ENCODE peak calls at places on chromosomes 2 and 18, in nine cellular contexts. One of them, this sample, is unnamed.

GRCh38 chr2:74558284-74559230 is 4.0 kb downstream of the DOK1 start:
- DNase-seq in cardiac muscle cell: no peak
- DNase-seq in CD8-positive, alpha-beta T cell: no peak
- DNase-seq in GM23338: no peak
- DNase-seq in PC-9: no peak
- DNase-seq in stomach: no peak
- DNase-seq in CD4-positive, CD25-positive, alpha-beta regulatory T cell: no peak
- DNase-seq in prostate gland: no peak
- DNase-seq in heart left ventricle: no peak
- DNase-seq in this sample: no peak

GRCh38 chr2:166433457-166433856 is 57.7 kb upstream of the SCN9A start:
- DNase-seq in cardiac muscle cell: no peak
- DNase-seq in CD8-positive, alpha-beta T cell: no peak
- DNase-seq in GM23338: no peak
- DNase-seq in PC-9: no peak
- DNase-seq in stomach: no peak
- DNase-seq in CD4-positive, CD25-positive, alpha-beta regulatory T cell: no peak
- DNase-seq in prostate gland: no peak
- DNase-seq in heart left ventricle: no peak
- DNase-seq in this sample: no peak

GRCh38 chr2:73897240-73897583 is 4.4 kb downstream of the ACTG2 start:
- DNase-seq in cardiac muscle cell: no peak
- DNase-seq in CD8-positive, alpha-beta T cell: no peak
- DNase-seq in GM23338: no peak
- DNase-seq in PC-9: no peak
- DNase-seq in stomach: no peak
- DNase-seq in CD4-positive, CD25-positive, alpha-beta regulatory T cell: no peak
- DNase-seq in prostate gland: no peak
- DNase-seq in heart left ventricle: no peak
- DNase-seq in this sample: peak; percentile 68

GRCh38 chr18:26227051-26227672 is 917 bp downstream of the TAF4B start:
- DNase-seq in cardiac muscle cell: no peak
- DNase-seq in CD8-positive, alpha-beta T cell: no peak
- DNase-seq in GM23338: peak; percentile 29
- DNase-seq in PC-9: no peak
- DNase-seq in stomach: no peak
- DNase-seq in CD4-positive, CD25-positive, alpha-beta regulatory T cell: no peak
- DNase-seq in prostate gland: no peak
- DNase-seq in heart left ventricle: no peak
- DNase-seq in this sample: peak; percentile 62

GRCh38 chr2:126916744-126917143 is 18.1 kb downstream of the TEX51 start:
- DNase-seq in cardiac muscle cell: no peak
- DNase-seq in CD8-positive, alpha-beta T cell: no peak
- DNase-seq in GM23338: no peak
- DNase-seq in PC-9: no peak
- DNase-seq in stomach: no peak
- DNase-seq in CD4-positive, CD25-positive, alpha-beta regulatory T cell: no peak
- DNase-seq in prostate gland: no peak
- DNase-seq in heart left ventricle: no peak
- DNase-seq in this sample: peak; percentile 34

GRCh38 chr2:96113951-96114350 is 2.4 kb downstream of the ADRA2B start:
- DNase-seq in cardiac muscle cell: no peak
- DNase-seq in CD8-positive, alpha-beta T cell: no peak
- DNase-seq in GM23338: no peak
- DNase-seq in PC-9: no peak
- DNase-seq in stomach: no peak
- DNase-seq in CD4-positive, CD25-positive, alpha-beta regulatory T cell: no peak
- DNase-seq in prostate gland: no peak
- DNase-seq in heart left ventricle: peak; percentile 14
- DNase-seq in this sample: no peak

GRCh38 chr2:236338495-236339184 is 74.4 kb upstream of the ASB18 start:
- DNase-seq in cardiac muscle cell: no peak
- DNase-seq in CD8-positive, alpha-beta T cell: no peak
- DNase-seq in GM23338: peak; percentile 57
- DNase-seq in PC-9: no peak
- DNase-seq in stomach: no peak
- DNase-seq in CD4-positive, CD25-positive, alpha-beta regulatory T cell: no peak
- DNase-seq in prostate gland: no peak
- DNase-seq in heart left ventricle: no peak
- DNase-seq in this sample: no peak

GRCh38 chr2:163291790-163292189 is 444.0 kb downstream of the FIGN start:
- DNase-seq in cardiac muscle cell: no peak
- DNase-seq in CD8-positive, alpha-beta T cell: no peak
- DNase-seq in GM23338: peak; percentile 17
- DNase-seq in PC-9: no peak
- DNase-seq in stomach: no peak
- DNase-seq in CD4-positive, CD25-positive, alpha-beta regulatory T cell: no peak
- DNase-seq in prostate gland: no peak
- DNase-seq in heart left ventricle: no peak
- DNase-seq in this sample: no peak

GRCh38 chr2:65557616-65558573 is 125.5 kb upstream of the SPRED2 start:
- DNase-seq in cardiac muscle cell: no peak
- DNase-seq in CD8-positive, alpha-beta T cell: no peak
- DNase-seq in GM23338: peak; percentile 31
- DNase-seq in PC-9: no peak
- DNase-seq in stomach: no peak
- DNase-seq in CD4-positive, CD25-positive, alpha-beta regulatory T cell: no peak
- DNase-seq in prostate gland: no peak
- DNase-seq in heart left ventricle: no peak
- DNase-seq in this sample: no peak

GRCh38 chr2:6866239-6866745 is 585 bp upstream of the CMPK2 start:
- DNase-seq in cardiac muscle cell: peak; percentile 11
- DNase-seq in CD8-positive, alpha-beta T cell: no peak
- DNase-seq in GM23338: peak; percentile 50
- DNase-seq in PC-9: no peak
- DNase-seq in stomach: peak; percentile 44
- DNase-seq in CD4-positive, CD25-positive, alpha-beta regulatory T cell: peak; percentile 4
- DNase-seq in prostate gland: no peak
- DNase-seq in heart left ventricle: no peak
- DNase-seq in this sample: peak; percentile 64

GRCh38 chr2:121342751-121343150 is 57.7 kb upstream of the TFCP2L1 start:
- DNase-seq in cardiac muscle cell: no peak
- DNase-seq in CD8-positive, alpha-beta T cell: no peak
- DNase-seq in GM23338: no peak
- DNase-seq in PC-9: no peak
- DNase-seq in stomach: no peak
- DNase-seq in CD4-positive, CD25-positive, alpha-beta regulatory T cell: no peak
- DNase-seq in prostate gland: no peak
- DNase-seq in heart left ventricle: no peak
- DNase-seq in this sample: peak; percentile 28

GRCh38 chr18:62452280-62452824 is 70.5 kb upstream of the ZCCHC2 start:
- DNase-seq in cardiac muscle cell: no peak
- DNase-seq in CD8-positive, alpha-beta T cell: no peak
- DNase-seq in GM23338: no peak
- DNase-seq in PC-9: peak; percentile 76
- DNase-seq in stomach: no peak
- DNase-seq in CD4-positive, CD25-positive, alpha-beta regulatory T cell: no peak
- DNase-seq in prostate gland: no peak
- DNase-seq in heart left ventricle: no peak
- DNase-seq in this sample: no peak

GRCh38 chr2:30276455-30276911 is 45.1 kb downstream of the LBH start:
- DNase-seq in cardiac muscle cell: no peak
- DNase-seq in CD8-positive, alpha-beta T cell: no peak
- DNase-seq in GM23338: no peak
- DNase-seq in PC-9: no peak
- DNase-seq in stomach: no peak
- DNase-seq in CD4-positive, CD25-positive, alpha-beta regulatory T cell: no peak
- DNase-seq in prostate gland: no peak
- DNase-seq in heart left ventricle: no peak
- DNase-seq in this sample: no peak

GRCh38 chr2:71933467-71934319 is 214.0 kb downstream of the CYP26B1 start:
- DNase-seq in cardiac muscle cell: peak; percentile 23
- DNase-seq in CD8-positive, alpha-beta T cell: no peak
- DNase-seq in GM23338: peak; percentile 30
- DNase-seq in PC-9: no peak
- DNase-seq in stomach: no peak
- DNase-seq in CD4-positive, CD25-positive, alpha-beta regulatory T cell: no peak
- DNase-seq in prostate gland: no peak
- DNase-seq in heart left ventricle: no peak
- DNase-seq in this sample: no peak

GRCh38 chr18:7740815-7741214 is 173.7 kb downstream of the PTPRM start:
- DNase-seq in cardiac muscle cell: peak; percentile 56
- DNase-seq in CD8-positive, alpha-beta T cell: no peak
- DNase-seq in GM23338: peak; percentile 52
- DNase-seq in PC-9: no peak
- DNase-seq in stomach: no peak
- DNase-seq in CD4-positive, CD25-positive, alpha-beta regulatory T cell: no peak
- DNase-seq in prostate gland: no peak
- DNase-seq in heart left ventricle: no peak
- DNase-seq in this sample: no peak

GRCh38 chr2:111896576-111896975 is 1.8 kb upstream of the MERTK start:
- DNase-seq in cardiac muscle cell: no peak
- DNase-seq in CD8-positive, alpha-beta T cell: no peak
- DNase-seq in GM23338: no peak
- DNase-seq in PC-9: no peak
- DNase-seq in stomach: no peak
- DNase-seq in CD4-positive, CD25-positive, alpha-beta regulatory T cell: no peak
- DNase-seq in prostate gland: peak; percentile 49
- DNase-seq in heart left ventricle: no peak
- DNase-seq in this sample: no peak

GRCh38 chr2:163395602-163396001 is 340.2 kb downstream of the FIGN start:
- DNase-seq in cardiac muscle cell: no peak
- DNase-seq in CD8-positive, alpha-beta T cell: no peak
- DNase-seq in GM23338: no peak
- DNase-seq in PC-9: no peak
- DNase-seq in stomach: no peak
- DNase-seq in CD4-positive, CD25-positive, alpha-beta regulatory T cell: no peak
- DNase-seq in prostate gland: no peak
- DNase-seq in heart left ventricle: no peak
- DNase-seq in this sample: no peak

GRCh38 chr18:815353-815752 is 3.3 kb upstream of the YES1 start:
- DNase-seq in cardiac muscle cell: no peak
- DNase-seq in CD8-positive, alpha-beta T cell: no peak
- DNase-seq in GM23338: no peak
- DNase-seq in PC-9: no peak
- DNase-seq in stomach: no peak
- DNase-seq in CD4-positive, CD25-positive, alpha-beta regulatory T cell: no peak
- DNase-seq in prostate gland: no peak
- DNase-seq in heart left ventricle: no peak
- DNase-seq in this sample: no peak

GRCh38 chr2:215793747-215794595 is 219.4 kb downstream of the MREG start:
- DNase-seq in cardiac muscle cell: no peak
- DNase-seq in CD8-positive, alpha-beta T cell: no peak
- DNase-seq in GM23338: no peak
- DNase-seq in PC-9: peak; percentile 90
- DNase-seq in stomach: peak; percentile 59
- DNase-seq in CD4-positive, CD25-positive, alpha-beta regulatory T cell: no peak
- DNase-seq in prostate gland: no peak
- DNase-seq in heart left ventricle: no peak
- DNase-seq in this sample: no peak

DNA sequence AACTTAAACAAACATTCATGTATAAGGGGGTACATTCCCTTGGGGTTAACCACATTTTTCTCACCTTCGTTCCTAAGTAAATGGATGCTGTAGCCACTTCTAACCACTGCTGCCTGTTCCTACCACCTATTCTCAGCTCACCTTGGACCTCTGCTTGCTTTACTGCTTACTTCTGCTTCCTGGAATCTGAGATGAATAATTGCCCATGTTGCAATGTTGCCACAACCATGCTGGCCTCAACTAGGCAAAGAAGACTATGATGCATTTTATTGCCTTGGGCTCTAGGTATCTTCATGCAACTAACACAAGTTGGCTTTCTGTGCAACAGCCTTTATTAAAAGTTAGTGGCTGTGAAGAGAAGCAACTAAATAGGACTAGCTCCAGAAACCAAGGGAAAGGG is 106.3 kb upstream of the TCF4 start:
- DNase-seq in cardiac muscle cell: no peak
- DNase-seq in CD8-positive, alpha-beta T cell: no peak
- DNase-seq in GM23338: no peak
- DNase-seq in PC-9: peak; percentile 45
- DNase-seq in stomach: no peak
- DNase-seq in CD4-positive, CD25-positive, alpha-beta regulatory T cell: no peak
- DNase-seq in prostate gland: no peak
- DNase-seq in heart left ventricle: no peak
- DNase-seq in this sample: no peak
- H3K27ac ChIP-seq in cardiac muscle cell: no peak overlapping the region
- H3K27ac ChIP-seq in CD8-positive, alpha-beta T cell: no peak overlapping the region
- H3K27ac ChIP-seq in GM23338: no peak overlapping the region
- H3K27ac ChIP-seq in PC-9: no peak overlapping the region
- H3K27ac ChIP-seq in stomach: no peak overlapping the region
- H3K27ac ChIP-seq in CD4-positive, CD25-positive, alpha-beta regulatory T cell: no peak overlapping the region
- H3K27ac ChIP-seq in prostate gland: no peak overlapping the region
- H3K27ac ChIP-seq in heart left ventricle: no peak overlapping the region
- H3K27ac ChIP-seq in this sample: no peak overlapping the region

GRCh38 chr2:240864475-240864874 is 4.1 kb upstream of the AGXT start:
- DNase-seq in cardiac muscle cell: no peak
- DNase-seq in CD8-positive, alpha-beta T cell: no peak
- DNase-seq in GM23338: no peak
- DNase-seq in PC-9: no peak
- DNase-seq in stomach: no peak
- DNase-seq in CD4-positive, CD25-positive, alpha-beta regulatory T cell: no peak
- DNase-seq in prostate gland: no peak
- DNase-seq in heart left ventricle: no peak
- DNase-seq in this sample: no peak
- H3K4me1 ChIP-seq in cardiac muscle cell: peaks cover 11% of the 10 kb centered on the region
- H3K4me1 ChIP-seq in CD8-positive, alpha-beta T cell: no peaks in the 10 kb centered on the region
- H3K4me1 ChIP-seq in GM23338: no peaks in the 10 kb centered on the region
- H3K4me1 ChIP-seq in PC-9: peaks cover 14% of the 10 kb centered on the region
- H3K4me1 ChIP-seq in stomach: no peaks in the 10 kb centered on the region
- H3K4me1 ChIP-seq in CD4-positive, CD25-positive, alpha-beta regulatory T cell: no peaks in the 10 kb centered on the region
- H3K4me1 ChIP-seq in prostate gland: no peaks in the 10 kb centered on the region
- H3K4me1 ChIP-seq in heart left ventricle: no peaks in the 10 kb centered on the region
- H3K4me1 ChIP-seq in this sample: no peaks in the 10 kb centered on the region

DNA sequence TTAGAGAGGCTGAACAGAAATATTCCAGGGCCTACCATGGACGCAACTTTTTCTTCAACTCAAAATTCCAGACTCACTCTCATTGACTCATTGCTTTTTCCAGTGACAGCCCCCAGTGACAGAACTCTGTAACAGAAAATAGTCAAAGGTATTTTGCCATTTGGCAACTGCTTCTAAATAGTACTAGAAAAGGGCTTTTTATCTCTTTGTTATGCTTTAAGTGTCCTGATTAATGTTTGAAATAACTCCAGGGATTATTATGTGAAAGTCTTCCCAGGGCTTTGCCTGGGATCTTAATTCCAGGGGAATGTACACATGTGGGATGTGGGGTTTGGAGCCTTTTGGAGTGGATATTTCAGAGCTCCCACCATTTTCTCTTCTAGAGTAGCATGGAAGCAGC is 198.7 kb downstream of the KCNS3 start:
- DNase-seq in cardiac muscle cell: no peak
- DNase-seq in CD8-positive, alpha-beta T cell: no peak
- DNase-seq in GM23338: no peak
- DNase-seq in PC-9: no peak
- DNase-seq in stomach: no peak
- DNase-seq in CD4-positive, CD25-positive, alpha-beta regulatory T cell: no peak
- DNase-seq in prostate gland: no peak
- DNase-seq in heart left ventricle: no peak
- DNase-seq in this sample: no peak
- H3K27ac ChIP-seq in cardiac muscle cell: peak overlapping the region; percentile 25
- H3K27ac ChIP-seq in CD8-positive, alpha-beta T cell: no peak overlapping the region
- H3K27ac ChIP-seq in GM23338: no peak overlapping the region
- H3K27ac ChIP-seq in PC-9: no peak overlapping the region
- H3K27ac ChIP-seq in stomach: no peak overlapping the region
- H3K27ac ChIP-seq in CD4-positive, CD25-positive, alpha-beta regulatory T cell: no peak overlapping the region
- H3K27ac ChIP-seq in prostate gland: no peak overlapping the region
- H3K27ac ChIP-seq in heart left ventricle: no peak overlapping the region
- H3K27ac ChIP-seq in this sample: no peak overlapping the region

DNA sequence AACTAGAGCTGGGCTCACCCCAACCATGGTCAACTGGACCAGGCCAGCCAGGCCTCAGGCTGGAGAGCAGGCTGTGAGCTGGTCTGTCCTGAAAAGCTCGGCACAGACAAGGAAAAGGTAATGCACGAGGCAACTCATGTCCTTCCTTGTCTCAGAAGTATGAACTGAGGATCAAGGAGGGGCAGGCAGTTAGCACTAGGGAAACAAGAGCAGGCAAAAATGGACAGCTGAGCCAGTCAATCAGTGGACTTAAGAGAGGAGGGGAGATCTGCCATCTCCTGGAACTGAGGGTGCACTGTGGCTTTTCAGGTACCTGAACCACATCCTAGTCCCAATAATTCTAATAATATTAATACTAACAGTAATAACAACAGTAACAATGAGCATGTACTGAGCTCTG is 20.6 kb upstream of the WIPF1 start:
- DNase-seq in cardiac muscle cell: no peak
- DNase-seq in CD8-positive, alpha-beta T cell: no peak
- DNase-seq in GM23338: no peak
- DNase-seq in PC-9: no peak
- DNase-seq in stomach: no peak
- DNase-seq in CD4-positive, CD25-positive, alpha-beta regulatory T cell: no peak
- DNase-seq in prostate gland: no peak
- DNase-seq in heart left ventricle: no peak
- DNase-seq in this sample: no peak
- H3K4me1 ChIP-seq in cardiac muscle cell: no peaks in the 10 kb centered on the region
- H3K4me1 ChIP-seq in CD8-positive, alpha-beta T cell: peaks cover 52% of the 10 kb centered on the region
- H3K4me1 ChIP-seq in GM23338: no peaks in the 10 kb centered on the region
- H3K4me1 ChIP-seq in PC-9: peaks cover 21% of the 10 kb centered on the region
- H3K4me1 ChIP-seq in stomach: peaks cover 49% of the 10 kb centered on the region
- H3K4me1 ChIP-seq in CD4-positive, CD25-positive, alpha-beta regulatory T cell: peaks cover 65% of the 10 kb centered on the region
- H3K4me1 ChIP-seq in prostate gland: no peaks in the 10 kb centered on the region
- H3K4me1 ChIP-seq in heart left ventricle: peaks cover 41% of the 10 kb centered on the region
- H3K4me1 ChIP-seq in this sample: peaks cover 49% of the 10 kb centered on the region

This sample was measured in sigmoid colon.